ENCODE peak calls at places on chromosome 9, in nine cellular contexts. J is iris pigment epithelial cell; G is SK-N-SH; Q is NCI-H1092 treated with DMSO at 0.1 percent for 48 hours; C is posterior cingulate gyrus; S is AG20443; I is PC-3; P is ecto neural progenitor cell; L is stimulated activated CD8-positive, alpha-beta memory T cell treated with anti-CD3 and anti-CD28 coated beads, Interleukin-15, amount 100 ng/mL, for 4 hours. N is an unnamed sample.

GRCh38 chr9:70506159-70506558 is 91.7 kb upstream of the KLF9 start:
- DNase-seq in J (no peak), G (no peak), Q (no peak), C (no peak), S (no peak), I (no peak), P (no peak), L (no peak), N (no peak)

GRCh38 chr9:134384811-134385479 is 58.7 kb downstream of the RXRA start:
- DNase-seq in J (no peak), G (no peak), Q (no peak), C (peak), S (peak), I (peak), P (peak), L (no peak), N (no peak)

GRCh38 chr9:124180557-124180956 is 77.2 kb upstream of the NEK6 start:
- DNase-seq in J (peak), G (peak), Q (peak), C (peak), S (no peak), I (no peak), P (no peak), L (no peak), N (no peak)

GRCh38 chr9:135216666-135217431 is 129.4 kb downstream of the OLFM1 start:
- DNase-seq in J (no peak), G (peak), Q (peak), C (peak), S (no peak), I (no peak), P (no peak), L (no peak), N (no peak)

GRCh38 chr9:121604242-121604641 is 47.2 kb upstream of the DAB2IP start:
- DNase-seq in J (no peak), G (peak), Q (no peak), C (no peak), S (no peak), I (no peak), P (no peak), L (no peak), N (no peak)

GRCh38 chr9:97615439-97616072 is 17.6 kb downstream of the TSTD2 start:
- DNase-seq in J (peak), G (peak), Q (peak), C (peak), S (peak), I (peak), P (no peak), L (peak), N (no peak)

GRCh38 chr9:114583776-114584175 is 3.8 kb upstream of the ATP6V1G1 start:
- DNase-seq in J (no peak), G (no peak), Q (no peak), C (no peak), S (no peak), I (no peak), P (no peak), L (no peak), N (no peak)

GRCh38 chr9:132637351-132637750 is 32.4 kb downstream of the DDX31 start:
- DNase-seq in J (no peak), G (no peak), Q (peak), C (no peak), S (no peak), I (peak), P (no peak), L (no peak), N (no peak)

GRCh38 chr9:76162751-76163500 is 231.3 kb downstream of the RFK start:
- DNase-seq in J (peak), G (no peak), Q (no peak), C (no peak), S (peak), I (no peak), P (no peak), L (no peak), N (no peak)

GRCh38 chr9:125421156-125421555 is 159.5 kb downstream of the GAPVD1 start:
- DNase-seq in J (no peak), G (no peak), Q (no peak), C (no peak), S (no peak), I (no peak), P (no peak), L (no peak), N (no peak)

GRCh38 chr9:127568618-127568970 is 43.5 kb upstream of the STXBP1 start:
- DNase-seq in J (no peak), G (no peak), Q (no peak), C (no peak), S (no peak), I (no peak), P (no peak), L (no peak), N (no peak)

GRCh38 chr9:36150529-36151305 is 14.2 kb downstream of the GLIPR2 start:
- DNase-seq in J (no peak), G (no peak), Q (no peak), C (no peak), S (no peak), I (no peak), P (no peak), L (no peak), N (no peak)

GRCh38 chr9:124371183-124371582 is 44.1 kb downstream of the PSMB7 start:
- DNase-seq in J (peak), G (no peak), Q (no peak), C (no peak), S (peak), I (no peak), P (no peak), L (no peak), N (no peak)

GRCh38 chr9:105069285-105070065 is 141.5 kb upstream of the ABCA1 start:
- DNase-seq in J (peak), G (no peak), Q (no peak), C (no peak), S (no peak), I (peak), P (no peak), L (no peak), N (no peak)

GRCh38 chr9:31355965-31356364 is 1028.5 kb upstream of the ACO1 start:
- DNase-seq in J (no peak), G (no peak), Q (peak), C (no peak), S (no peak), I (no peak), P (no peak), L (no peak), N (no peak)

GRCh38 chr9:98564714-98565113 is 144.0 kb downstream of the GABBR2 start:
- DNase-seq in J (no peak), G (no peak), Q (no peak), C (no peak), S (no peak), I (no peak), P (no peak), L (no peak), N (no peak)

GRCh38 chr9:133968966-133969617 is 23.0 kb downstream of the VAV2 start:
- DNase-seq in J (no peak), G (no peak), Q (no peak), C (no peak), S (no peak), I (no peak), P (no peak), L (no peak), N (no peak)

GRCh38 chr9:120892177-120892747 is 15.3 kb upstream of the PHF19 start:
- DNase-seq in J (no peak), G (no peak), Q (peak), C (no peak), S (no peak), I (no peak), P (no peak), L (no peak), N (no peak)

GRCh38 chr9:14277202-14277601 is 36.7 kb downstream of the NFIB start:
- DNase-seq in J (peak), G (no peak), Q (no peak), C (no peak), S (peak), I (no peak), P (no peak), L (no peak), N (no peak)

GRCh38 chr9:69131682-69132081 is 42.4 kb upstream of the TJP2 start:
- DNase-seq in J (peak), G (no peak), Q (no peak), C (no peak), S (peak), I (peak), P (no peak), L (no peak), N (peak)

GRCh38 chr9:13033959-13034695 is 245.4 kb downstream of the MPDZ start:
- DNase-seq in J (peak), G (peak), Q (peak), C (peak), S (peak), I (peak), P (peak), L (no peak), N (peak)

GRCh38 chr9:13181652-13182051 is 97.8 kb downstream of the MPDZ start:
- DNase-seq in J (peak), G (no peak), Q (no peak), C (no peak), S (no peak), I (peak), P (peak), L (no peak), N (no peak)

GRCh38 chr9:87827341-87827740 is 55.3 kb upstream of the SPATA31E1 start:
- DNase-seq in J (no peak), G (no peak), Q (no peak), C (no peak), S (peak), I (peak), P (no peak), L (no peak), N (no peak)

GRCh38 chr9:125085703-125086477 is 57.4 kb downstream of the SCAI start:
- DNase-seq in J (no peak), G (no peak), Q (no peak), C (no peak), S (no peak), I (no peak), P (no peak), L (no peak), N (no peak)

GRCh38 chr9:34510506-34511159 is 12.2 kb downstream of the ENHO start:
- DNase-seq in J (no peak), G (no peak), Q (peak), C (no peak), S (no peak), I (no peak), P (no peak), L (no peak), N (no peak)

GRCh38 chr9:109182940-109183798 is 16.1 kb upstream of the FRRS1L start:
- DNase-seq in J (peak), G (peak), Q (no peak), C (peak), S (peak), I (peak), P (peak), L (no peak), N (no peak)

GRCh38 chr9:83068414-83068813 is 5.5 kb upstream of the RASEF start:
- DNase-seq in J (no peak), G (no peak), Q (no peak), C (no peak), S (no peak), I (no peak), P (no peak), L (no peak), N (no peak)

GRCh38 chr9:131627846-131628820 is 82.8 kb downstream of the PRRT1B start:
- DNase-seq in J (peak), G (no peak), Q (no peak), C (no peak), S (peak), I (no peak), P (no peak), L (peak), N (no peak)

GRCh38 chr9:115373000-115373709 is 255.2 kb upstream of the TNC start:
- DNase-seq in J (peak), G (no peak), Q (no peak), C (no peak), S (peak), I (peak), P (no peak), L (no peak), N (peak)

N was measured in epithelial cell of proximal tubule.